ENCODE peak calls at places on chromosomes 13 and 19, in nine cellular contexts. One of them, this sample, is unnamed.

GRCh38 chr19:35695895-35696422 is 8.4 kb upstream of the ZBTB32 start:
- DNase-seq in EL: no peak
- DNase-seq in type B pancreatic cell: no peak
- DNase-seq in heart left ventricle: no peak
- DNase-seq in HEK293T: no peak
- DNase-seq in SW 1271: no peak
- DNase-seq in tibial nerve: no peak
- DNase-seq in NCI-H446: no peak
- DNase-seq in A549: no peak
- DNase-seq in this sample: no peak

GRCh38 chr19:49676136-49676689 is 858 bp upstream of the PRMT1 start:
- DNase-seq in SW 1271: peak
- DNase-seq in tibial nerve: peak
- DNase-seq in A549: peak
- DNase-seq in NCI-H446: no peak
- DNase-seq in EL: peak
- DNase-seq in type B pancreatic cell: no peak
- DNase-seq in heart left ventricle: peak
- DNase-seq in HEK293T: peak
- DNase-seq in this sample: no peak

GRCh38 chr13:104937881-104938280 is 1597.6 kb downstream of the EFNB2 start:
- DNase-seq in heart left ventricle: no peak
- DNase-seq in type B pancreatic cell: no peak
- DNase-seq in NCI-H446: no peak
- DNase-seq in EL: peak
- DNase-seq in SW 1271: no peak
- DNase-seq in A549: no peak
- DNase-seq in tibial nerve: no peak
- DNase-seq in HEK293T: no peak
- DNase-seq in this sample: no peak

GRCh38 chr13:27969073-27969865 is at the start of gene CDX2:
- DNase-seq in type B pancreatic cell: peak
- DNase-seq in A549: peak
- DNase-seq in SW 1271: no peak
- DNase-seq in HEK293T: peak
- DNase-seq in tibial nerve: no peak
- DNase-seq in heart left ventricle: no peak
- DNase-seq in NCI-H446: no peak
- DNase-seq in EL: no peak
- DNase-seq in this sample: no peak

GRCh38 chr19:9752701-9753443 is 15.7 kb downstream of the ZNF846 start:
- DNase-seq in NCI-H446: no peak
- DNase-seq in tibial nerve: no peak
- DNase-seq in A549: no peak
- DNase-seq in SW 1271: no peak
- DNase-seq in EL: no peak
- DNase-seq in HEK293T: no peak
- DNase-seq in type B pancreatic cell: no peak
- DNase-seq in heart left ventricle: no peak
- DNase-seq in this sample: no peak

GRCh38 chr13:25375727-25376358 is 4.1 kb downstream of the ATP8A2 start:
- DNase-seq in SW 1271: peak
- DNase-seq in EL: peak
- DNase-seq in heart left ventricle: no peak
- DNase-seq in type B pancreatic cell: no peak
- DNase-seq in HEK293T: peak
- DNase-seq in tibial nerve: no peak
- DNase-seq in NCI-H446: no peak
- DNase-seq in A549: peak
- DNase-seq in this sample: no peak

GRCh38 chr19:19451429-19452240 is 46.2 kb downstream of the GATAD2A start:
- DNase-seq in A549: no peak
- DNase-seq in NCI-H446: no peak
- DNase-seq in SW 1271: no peak
- DNase-seq in tibial nerve: no peak
- DNase-seq in HEK293T: no peak
- DNase-seq in EL: no peak
- DNase-seq in type B pancreatic cell: no peak
- DNase-seq in heart left ventricle: peak
- DNase-seq in this sample: no peak

GRCh38 chr13:35888327-35888940 is 242.7 kb downstream of the DCLK1 start:
- DNase-seq in NCI-H446: peak
- DNase-seq in type B pancreatic cell: no peak
- DNase-seq in HEK293T: no peak
- DNase-seq in SW 1271: no peak
- DNase-seq in EL: no peak
- DNase-seq in tibial nerve: no peak
- DNase-seq in heart left ventricle: no peak
- DNase-seq in A549: no peak
- DNase-seq in this sample: no peak

GRCh38 chr19:31772915-31773314 is 423.7 kb upstream of the TSHZ3 start:
- DNase-seq in tibial nerve: no peak
- DNase-seq in SW 1271: no peak
- DNase-seq in NCI-H446: no peak
- DNase-seq in EL: no peak
- DNase-seq in A549: no peak
- DNase-seq in type B pancreatic cell: no peak
- DNase-seq in HEK293T: no peak
- DNase-seq in heart left ventricle: no peak
- DNase-seq in this sample: no peak